ENCODE peak calls at places on chromosomes 13 and 19, in six cellular contexts. O is PC-3, X is left ventricle myocardium inferior, L is progenitor cell of endocrine pancreas, W is neural progenitor cell, S is mucosa of descending colon. U is an unnamed sample.

GRCh38 chr13:107866007-107866665 is 349.2 kb downstream of the LIG4 start:
- DNase-seq in O (peak), X (no peak), L (peak), W (peak), S (no peak), U (peak)

GRCh38 chr19:1671716-1672037 is 19.3 kb upstream of the TCF3 start:
- DNase-seq in O (no peak), X (no peak), L (no peak), W (no peak), S (no peak), U (peak)

GRCh38 chr13:76387561-76387960 is 498.6 kb downstream of the KCTD12 start:
- DNase-seq in O (no peak), X (no peak), L (no peak), W (no peak), S (no peak), U (no peak)

GRCh38 chr19:5563941-5564612 is 3.7 kb downstream of the TINCR start:
- DNase-seq in O (peak), X (no peak), L (no peak), W (no peak), S (no peak), U (no peak)

GRCh38 chr19:45403272-45403671 is 1.6 kb downstream of the PPP1R13L start:
- DNase-seq in O (no peak), X (no peak), L (no peak), W (no peak), S (no peak), U (no peak)

GRCh38 chr19:45933759-45934158 is 19.2 kb upstream of the NANOS2 start:
- DNase-seq in O (no peak), X (no peak), L (no peak), W (no peak), S (no peak), U (no peak)

GRCh38 chr13:33135097-33135496 is 118.9 kb downstream of the KL start:
- DNase-seq in O (no peak), X (no peak), L (no peak), W (no peak), S (no peak), U (peak)

GRCh38 chr19:49136771-49137171 is 17.4 kb downstream of the PPFIA3 start:
- DNase-seq in O (no peak), X (peak), L (no peak), W (no peak), S (peak), U (no peak)

DNA sequence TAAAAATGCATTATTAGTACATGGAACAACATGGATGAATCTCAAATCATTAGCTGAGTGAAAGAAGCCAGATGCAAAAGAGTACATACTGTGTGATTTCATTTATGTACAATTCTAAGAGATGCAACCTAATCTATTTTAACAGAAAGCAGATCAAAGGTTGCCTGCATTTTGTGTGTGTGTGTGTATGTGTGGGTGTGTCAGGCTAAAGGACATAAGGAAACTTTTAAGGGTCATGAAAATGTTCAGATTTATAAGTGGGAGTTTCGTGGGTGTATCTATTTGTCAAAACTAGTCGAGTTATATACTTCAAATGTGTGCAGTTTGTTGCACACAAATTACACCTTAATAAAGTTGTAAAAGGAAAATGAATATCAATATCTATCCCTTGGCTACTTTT is 17.9 kb upstream of the NEK3 start:
- DNase-seq in O (no peak), X (no peak), L (no peak), W (no peak), S (peak), U (no peak)
- TF ChIP-seq CTCF in O (no peak), X (no peak), L (no peak), W (no peak), S (no peak), U (no peak)

GRCh38 chr13:24516919-24517318 is 4.3 kb upstream of the PARP4 start:
- DNase-seq in O (no peak), X (no peak), L (no peak), W (no peak), S (no peak), U (no peak)

GRCh38 chr13:24511019-24511823 is 1.4 kb downstream of the PARP4 start:
- DNase-seq in O (peak), X (no peak), L (no peak), W (peak), S (peak), U (peak)

GRCh38 chr13:24511824-24512207 is 762 bp downstream of the PARP4 start:
- DNase-seq in O (no peak), X (no peak), L (no peak), W (no peak), S (no peak), U (no peak)

GRCh38 chr13:24506698-24507335 is 5.8 kb downstream of the PARP4 start:
- DNase-seq in O (no peak), X (no peak), L (no peak), W (no peak), S (no peak), U (no peak)

DNA sequence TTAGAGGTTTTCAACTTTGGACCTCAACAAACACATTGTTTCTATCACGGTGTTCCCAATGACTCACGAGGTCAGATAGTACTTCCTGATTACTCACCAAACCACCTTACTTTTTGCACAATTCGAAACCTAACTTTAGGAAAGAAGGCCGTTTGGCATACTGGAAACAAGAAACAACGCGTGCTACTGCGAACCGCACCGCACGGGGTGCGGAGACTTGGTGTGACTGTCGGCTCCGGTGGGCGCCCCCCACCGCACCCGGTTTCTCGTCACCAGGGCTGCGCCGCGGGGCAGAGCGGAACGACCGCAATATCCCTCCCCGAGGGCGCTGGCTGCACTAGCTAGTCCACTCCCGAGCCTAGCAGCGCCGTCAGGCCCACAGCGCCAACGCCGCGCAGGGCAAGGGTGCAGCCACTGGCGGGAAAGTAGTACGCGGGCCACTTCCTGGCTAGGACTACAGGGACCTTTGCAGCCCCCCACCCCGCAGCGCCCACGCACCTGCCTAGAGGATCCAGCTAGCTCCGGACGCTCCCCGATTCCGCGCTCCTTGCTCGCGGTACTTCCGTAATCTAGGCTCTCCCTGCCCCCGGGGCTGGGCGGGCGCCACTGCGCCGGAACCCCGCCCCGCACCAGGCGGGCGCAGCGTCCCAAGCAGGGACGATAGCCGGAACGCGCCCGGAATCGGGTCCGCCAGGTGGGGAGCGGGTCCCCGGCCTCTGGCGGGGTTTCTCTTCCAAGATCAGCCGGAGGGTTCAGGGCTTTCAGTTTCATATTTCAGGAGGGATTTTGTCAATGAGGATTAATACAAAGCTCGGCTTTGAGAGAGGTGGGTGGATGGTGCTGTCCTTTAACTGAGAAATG is at the start of gene PARP4:
- DNase-seq in O (peak), X (peak), L (peak), W (peak), S (peak), U (peak)
- TF ChIP-seq CTCF in O (no peak), X (no peak), L (peak), W (peak), S (no peak), U (no peak)

DNA sequence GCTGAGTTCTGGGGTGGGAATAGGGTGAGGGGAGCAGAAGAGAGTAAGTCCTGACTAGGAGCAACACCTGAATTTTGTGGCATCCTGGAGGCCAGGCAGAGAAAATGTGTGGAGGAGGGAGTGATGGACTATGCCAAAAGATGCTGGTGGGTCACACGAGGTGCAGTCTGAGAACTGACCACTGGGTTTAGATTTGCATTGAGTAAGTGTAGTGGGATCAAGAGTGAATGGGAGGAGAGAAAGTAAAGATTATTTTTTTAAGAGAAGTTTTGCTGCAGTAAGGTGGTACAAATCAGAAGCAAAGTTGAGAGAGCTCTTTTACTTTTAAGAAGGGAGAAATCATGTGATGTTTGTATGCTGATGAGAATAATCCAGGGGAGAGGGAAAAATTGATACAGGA is 405.1 kb downstream of the DLEU7 start:
- DNase-seq in O (no peak), X (no peak), L (no peak), W (no peak), S (no peak), U (no peak)
- TF ChIP-seq CTCF in O (no peak), X (no peak), L (no peak), W (no peak), S (no peak), U (no peak)

DNA sequence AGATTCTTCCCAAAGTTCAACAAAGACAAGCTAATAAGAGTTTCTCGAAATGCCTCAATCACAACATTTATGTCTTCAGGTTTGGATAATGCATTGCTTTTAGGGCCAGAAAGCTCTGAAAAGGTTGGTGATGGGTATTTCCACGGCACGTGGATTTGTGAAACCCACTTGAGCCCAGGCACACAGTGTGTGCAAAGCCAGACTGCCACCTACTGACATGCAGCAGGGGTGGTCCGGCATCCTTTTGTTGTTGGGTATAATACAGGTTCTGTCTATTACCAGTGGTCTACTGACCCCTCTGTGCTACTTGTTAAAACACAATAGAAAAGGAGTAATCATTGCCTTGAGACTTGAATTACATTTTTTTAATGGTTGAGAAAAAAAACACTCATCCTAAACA is 225.6 kb downstream of the RAP2A start:
- DNase-seq in O (no peak), X (no peak), L (no peak), W (peak), S (peak), U (no peak)
- TF ChIP-seq CTCF in O (peak), X (peak), L (peak), W (peak), S (no peak), U (peak)

GRCh38 chr13:111076156-111077013 is 38.7 kb upstream of the ARHGEF7 start:
- DNase-seq in O (no peak), X (no peak), L (no peak), W (no peak), S (no peak), U (no peak)
- TF ChIP-seq CTCF in O (no peak), X (no peak), L (peak), W (peak), S (no peak), U (no peak)

GRCh38 chr19:31459430-31459829 is 110.2 kb upstream of the TSHZ3 start:
- DNase-seq in O (no peak), X (no peak), L (no peak), W (no peak), S (no peak), U (no peak)
- TF ChIP-seq CTCF in O (no peak), X (no peak), L (peak), W (peak), S (no peak), U (no peak)

DNA sequence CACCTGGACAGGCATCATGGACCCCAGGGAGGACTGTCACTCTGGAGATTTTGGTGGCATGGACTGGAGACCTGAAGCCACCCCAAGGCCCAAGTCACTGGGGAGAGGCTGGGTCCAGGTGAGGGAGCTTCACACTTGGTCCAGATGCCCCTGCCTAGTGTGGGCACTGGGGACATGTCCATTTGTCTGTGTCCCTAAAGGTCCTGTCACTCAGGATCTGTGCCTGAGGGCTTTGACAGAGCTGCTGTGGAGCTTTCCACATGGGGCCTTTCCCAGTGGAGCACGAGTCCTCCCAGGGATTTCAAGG is 40.5 kb upstream of the CEACAM8 start:
- DNase-seq in O (no peak), X (no peak), L (no peak), W (no peak), S (no peak), U (no peak)
- TF ChIP-seq CTCF in O (peak), X (peak), L (no peak), W (no peak), S (no peak), U (no peak)

DNA sequence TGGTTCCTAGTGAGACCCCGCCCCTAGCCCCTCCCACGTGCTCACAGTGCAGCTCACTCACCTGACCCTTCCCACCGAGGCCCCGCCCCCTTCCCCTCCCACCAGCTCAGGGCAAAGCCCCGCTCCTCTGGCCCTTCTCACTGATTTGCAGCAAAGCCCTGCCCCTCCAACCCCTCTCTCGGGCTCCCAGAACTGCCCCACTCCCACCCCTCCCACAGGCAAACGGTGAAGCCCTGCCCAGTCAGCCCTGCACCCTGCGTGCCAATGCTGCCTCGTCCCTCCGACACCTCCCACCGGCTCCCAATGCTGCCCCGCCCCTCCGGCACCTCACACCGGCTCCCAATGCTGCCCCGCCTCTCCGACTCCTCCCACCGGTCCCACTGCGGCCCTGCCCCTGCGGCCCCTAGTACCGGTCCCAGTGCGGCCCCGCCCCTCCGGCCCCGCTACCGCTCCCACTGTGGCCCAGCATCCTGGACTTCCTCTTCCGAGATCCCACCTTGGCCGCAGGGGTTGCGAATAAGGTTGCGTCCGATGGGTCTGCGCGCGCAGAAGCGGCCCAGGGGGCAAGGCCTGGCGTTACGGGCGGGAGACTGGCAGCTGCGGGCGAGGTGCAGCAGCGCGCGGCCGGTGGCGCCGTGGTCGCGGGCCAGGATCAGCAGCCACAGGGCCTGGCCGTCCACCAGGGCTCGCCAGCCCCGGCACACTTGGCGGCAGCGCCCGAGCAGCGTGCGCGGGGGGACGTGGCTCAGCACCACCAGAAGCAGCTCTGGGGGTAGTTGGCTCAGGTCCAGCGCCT is 783 bp downstream of the FBXO27 start:
- DNase-seq in O (peak), X (peak), L (peak), W (peak), S (peak), U (peak)
- TF ChIP-seq CTCF in O (no peak), X (no peak), L (peak), W (peak), S (no peak), U (no peak)

GRCh38 chr13:29805994-29806748 is 44.2 kb downstream of the UBL3 start:
- DNase-seq in O (no peak), X (no peak), L (no peak), W (no peak), S (no peak), U (no peak)
- TF ChIP-seq CTCF in O (no peak), X (no peak), L (no peak), W (no peak), S (no peak), U (no peak)